ENCODE peak calls at places on chromosome 1, in nine cellular contexts. K, A, J, L, V, D, O, G and B are unnamed samples.
A peak's percentile ranks its signal among the peaks of the same experiment; 100 is the strongest.

GRCh38 chr1:118147542-118147941 is 37.5 kb downstream of the SPAG17 start:
- DNase-seq in K (peak; percentile 81), A (no peak), J (no peak), L (peak; percentile 11), V (no peak), D (no peak), O (peak; percentile 90), G (no peak), B (peak; percentile 60)

GRCh38 chr1:93051961-93052360 is 27.1 kb upstream of the MTF2 start:
- DNase-seq in K (no peak), A (no peak), J (no peak), L (no peak), V (no peak), D (peak; percentile 6), O (peak; percentile 30), G (no peak), B (no peak)

GRCh38 chr1:86104606-86105532 is 51.7 kb downstream of the COL24A1 start:
- DNase-seq in K (no peak), A (no peak), J (no peak), L (peak; percentile 37), V (no peak), D (no peak), O (no peak), G (peak; percentile 19), B (no peak)

GRCh38 chr1:44524655-44525530 is 119.8 kb downstream of the RNF220 start:
- DNase-seq in K (no peak), A (no peak), J (no peak), L (no peak), V (no peak), D (peak; percentile 47), O (no peak), G (no peak), B (no peak)

GRCh38 chr1:15406911-15407559 is 2.7 kb upstream of the EFHD2 start:
- DNase-seq in K (peak; percentile 91), A (no peak), J (peak; percentile 85), L (no peak), V (peak; percentile 80), D (no peak), O (peak; percentile 97), G (no peak), B (peak; percentile 89)

GRCh38 chr1:185341196-185341781 is 24.2 kb upstream of the IVNS1ABP start:
- DNase-seq in K (no peak), A (no peak), J (no peak), L (no peak), V (no peak), D (no peak), O (no peak), G (no peak), B (no peak)

GRCh38 chr1:54499097-54500029 is 48.7 kb upstream of the ACOT11 start:
- DNase-seq in K (peak; percentile 56), A (no peak), J (no peak), L (peak; percentile 78), V (no peak), D (peak; percentile 80), O (peak; percentile 78), G (no peak), B (peak; percentile 34)

GRCh38 chr1:26733982-26734381 is 38.2 kb downstream of the ARID1A start:
- DNase-seq in K (peak; percentile 97), A (peak; percentile 28), J (no peak), L (no peak), V (no peak), D (no peak), O (peak; percentile 81), G (no peak), B (peak; percentile 91)

GRCh38 chr1:171655215-171656116 is 3.0 kb upstream of the MYOC start:
- DNase-seq in K (peak; percentile 38), A (peak; percentile 65), J (peak; percentile 91), L (peak; percentile 74), V (peak; percentile 83), D (peak; percentile 86), O (peak; percentile 77), G (no peak), B (peak; percentile 76)

GRCh38 chr1:203148127-203148526 is 20.6 kb downstream of the ADORA1 start:
- DNase-seq in K (no peak), A (no peak), J (no peak), L (no peak), V (no peak), D (peak; percentile 70), O (peak; percentile 15), G (no peak), B (no peak)

GRCh38 chr1:57124768-57125446 is 159.1 kb upstream of the C8B start:
- DNase-seq in K (peak; percentile 71), A (no peak), J (no peak), L (no peak), V (no peak), D (no peak), O (peak; percentile 69), G (no peak), B (no peak)

GRCh38 chr1:36099681-36100341 is 11.1 kb downstream of the ADPRS start:
- DNase-seq in K (peak; percentile 63), A (peak; percentile 81), J (peak; percentile 86), L (peak; percentile 88), V (peak; percentile 84), D (peak; percentile 83), O (peak; percentile 79), G (peak; percentile 64), B (peak; percentile 77)

GRCh38 chr1:216804107-216804506 is 80.9 kb upstream of the ESRRG start:
- DNase-seq in K (no peak), A (no peak), J (no peak), L (no peak), V (no peak), D (no peak), O (no peak), G (no peak), B (no peak)

GRCh38 chr1:153790282-153790995 is 15.2 kb downstream of the SLC27A3 start:
- DNase-seq in K (peak; percentile 65), A (no peak), J (peak; percentile 97), L (peak; percentile 76), V (peak; percentile 97), D (no peak), O (peak; percentile 90), G (peak; percentile 68), B (peak; percentile 94)

GRCh38 chr1:186722711-186723309 is 42.6 kb upstream of the PTGS2 start:
- DNase-seq in K (peak; percentile 25), A (no peak), J (no peak), L (peak; percentile 70), V (no peak), D (peak; percentile 62), O (peak; percentile 65), G (no peak), B (peak; percentile 70)

GRCh38 chr1:24248859-24249258 is 61.8 kb upstream of the IFNLR1 start:
- DNase-seq in K (no peak), A (no peak), J (no peak), L (no peak), V (no peak), D (peak; percentile 51), O (no peak), G (no peak), B (no peak)

GRCh38 chr1:151535326-151536271 is 4.5 kb upstream of the TUFT1 start:
- DNase-seq in K (peak; percentile 51), A (no peak), J (no peak), L (no peak), V (no peak), D (peak; percentile 76), O (peak; percentile 65), G (no peak), B (peak; percentile 33)

GRCh38 chr1:31761883-31762282 is 2.3 kb downstream of the ADGRB2 start:
- DNase-seq in K (peak; percentile 85), A (no peak), J (no peak), L (no peak), V (no peak), D (peak; percentile 39), O (peak; percentile 43), G (no peak), B (peak; percentile 52)

GRCh38 chr1:230966358-230966873 is 12.2 kb downstream of the TTC13 start:
- DNase-seq in K (no peak), A (no peak), J (no peak), L (no peak), V (no peak), D (no peak), O (no peak), G (no peak), B (no peak)

GRCh38 chr1:230965535-230965934 is 13.1 kb downstream of the TTC13 start:
- DNase-seq in K (no peak), A (no peak), J (no peak), L (no peak), V (no peak), D (no peak), O (no peak), G (no peak), B (no peak)

GRCh38 chr1:230970432-230970831 is 8.2 kb downstream of the TTC13 start:
- DNase-seq in K (no peak), A (no peak), J (no peak), L (no peak), V (no peak), D (no peak), O (no peak), G (no peak), B (no peak)

GRCh38 chr1:230964896-230965295 is 13.8 kb downstream of the TTC13 start:
- DNase-seq in K (no peak), A (no peak), J (no peak), L (no peak), V (no peak), D (no peak), O (no peak), G (no peak), B (no peak)
- H3K4me3 ChIP-seq in K (no peak overlapping the region), A (no peak overlapping the region), J (no peak overlapping the region), L (no peak overlapping the region), V (no peak overlapping the region), D (no peak overlapping the region), O (no peak overlapping the region), G (no peak overlapping the region), B (no peak overlapping the region)

GRCh38 chr1:206930210-206930798 is 8.6 kb upstream of the FCMR start:
- DNase-seq in K (no peak), A (peak; percentile 50), J (no peak), L (no peak), V (no peak), D (no peak), O (no peak), G (no peak), B (no peak)
- H3K4me3 ChIP-seq in K (no peak overlapping the region), A (no peak overlapping the region), J (no peak overlapping the region), L (no peak overlapping the region), V (no peak overlapping the region), D (no peak overlapping the region), O (no peak overlapping the region), G (no peak overlapping the region), B (no peak overlapping the region)

GRCh38 chr1:160800645-160801408 is 4.9 kb downstream of the LY9 start:
- DNase-seq in K (no peak), A (no peak), J (no peak), L (no peak), V (no peak), D (no peak), O (no peak), G (no peak), B (no peak)
- H3K4me3 ChIP-seq in K (no peak overlapping the region), A (peak overlapping the region; percentile 74), J (no peak overlapping the region), L (no peak overlapping the region), V (no peak overlapping the region), D (no peak overlapping the region), O (no peak overlapping the region), G (no peak overlapping the region), B (no peak overlapping the region)

DNA sequence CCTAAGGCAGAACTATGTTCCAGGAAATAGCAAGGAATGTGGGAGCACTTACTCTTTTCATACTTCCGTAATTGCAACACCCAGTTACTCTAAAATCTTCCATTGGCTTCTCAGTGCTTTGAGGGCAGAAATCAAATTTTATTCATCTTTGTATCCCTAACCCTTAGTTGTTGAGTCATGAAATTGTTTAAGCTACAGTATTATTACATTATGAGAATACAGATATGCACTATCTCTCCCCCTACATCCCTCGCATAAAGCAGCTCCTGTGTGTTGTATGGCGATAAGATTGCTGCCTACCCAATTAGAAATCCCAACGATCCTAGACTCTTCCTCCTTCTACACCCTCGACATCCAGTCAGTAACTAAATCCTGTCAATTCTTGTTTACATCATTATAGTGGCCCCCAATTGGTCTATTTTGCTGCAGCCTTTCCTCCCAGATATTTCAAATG is 2.6 kb downstream of the AIDA start:
- DNase-seq in K (peak; percentile 2), A (no peak), J (no peak), L (no peak), V (no peak), D (no peak), O (peak; percentile 16), G (no peak), B (no peak)
- H3K4me3 ChIP-seq in K (peak overlapping the region; percentile 99), A (no peak overlapping the region), J (no peak overlapping the region), L (no peak overlapping the region), V (no peak overlapping the region), D (no peak overlapping the region), O (peak overlapping the region; percentile 99), G (no peak overlapping the region), B (peak overlapping the region; percentile 10)